ENCODE peak calls at places on chromosomes 4 and X, in four cellular contexts. P is upper lobe of right lung, D is breast epithelium, Z is SJSA1. K is an unnamed sample.

GRCh38 chrX:53188763-53189162 is 36.2 kb downstream of the KDM5C start:
- DNase-seq in P (no peak), D (no peak), Z (no peak), K (no peak)

GRCh38 chr4:88938138-88938537 is 118.8 kb downstream of the FAM13A start:
- DNase-seq in P (no peak), D (no peak), Z (no peak), K (no peak)

GRCh38 chr4:188819243-188819642 is 680.0 kb downstream of the TRIML1 start:
- DNase-seq in P (no peak), D (no peak), Z (no peak), K (no peak)

GRCh38 chr4:41590591-41590990 is 52.6 kb downstream of the LIMCH1 start:
- DNase-seq in P (no peak), D (no peak), Z (no peak), K (no peak)

GRCh38 chrX:20951016-20951795 is 423.0 kb upstream of the CNKSR2 start:
- DNase-seq in P (no peak), D (no peak), Z (no peak), K (no peak)

GRCh38 chrX:120419465-120419864 is 49.6 kb downstream of the LAMP2 start:
- DNase-seq in P (no peak), D (no peak), Z (no peak), K (no peak)

GRCh38 chr4:105155426-105155825 is 8.8 kb downstream of the TET2 start:
- DNase-seq in P (no peak), D (no peak), Z (no peak), K (no peak)

GRCh38 chrX:39688576-39689373 is 409.0 kb downstream of the BCOR start:
- DNase-seq in P (peak), D (no peak), Z (peak), K (peak)

GRCh38 chr4:151324449-151325319 is 721 bp downstream of the SH3D19 start:
- DNase-seq in P (peak), D (no peak), Z (peak), K (no peak)

GRCh38 chr4:108683479-108683878 is 33.1 kb downstream of the OSTC start:
- DNase-seq in P (no peak), D (no peak), Z (peak), K (no peak)

GRCh38 chrX:134186362-134187121 is 50.4 kb upstream of the CCDC160 start:
- DNase-seq in P (no peak), D (no peak), Z (no peak), K (no peak)

GRCh38 chr4:37732787-37733186 is 46.6 kb upstream of the RELL1 start:
- DNase-seq in P (no peak), D (no peak), Z (no peak), K (no peak)

GRCh38 chrX:49901068-49901467 is 21.3 kb upstream of the CLCN5 start:
- DNase-seq in P (no peak), D (no peak), Z (no peak), K (no peak)

GRCh38 chrX:40468033-40468979 is 112.5 kb upstream of the ATP6AP2 start:
- DNase-seq in P (peak), D (no peak), Z (peak), K (peak)

GRCh38 chrX:19514791-19515614 is at the start of gene MAP3K15:
- DNase-seq in P (peak), D (no peak), Z (no peak), K (no peak)

GRCh38 chr4:31370866-31371465 is 650.8 kb downstream of the PCDH7 start:
- DNase-seq in P (no peak), D (no peak), Z (peak), K (no peak)

GRCh38 chr4:107575243-107575642 is 144.8 kb downstream of the PAPSS1 start:
- DNase-seq in P (no peak), D (no peak), Z (no peak), K (no peak)

GRCh38 chr4:68368566-68369473 is 18.9 kb upstream of the YTHDC1 start:
- DNase-seq in P (no peak), D (no peak), Z (peak), K (no peak)

GRCh38 chrX:148555101-148555500 is 54.7 kb downstream of the AFF2 start:
- DNase-seq in P (no peak), D (no peak), Z (no peak), K (no peak)

GRCh38 chr4:93066746-93067145 is 761.8 kb upstream of the ATOH1 start:
- DNase-seq in P (no peak), D (no peak), Z (no peak), K (no peak)

GRCh38 chr4:70544279-70544870 is 26.0 kb downstream of the AMTN start:
- DNase-seq in P (no peak), D (no peak), Z (no peak), K (no peak)

GRCh38 chrX:11375614-11376119 is 82.5 kb downstream of the AMELX start:
- DNase-seq in P (no peak), D (no peak), Z (no peak), K (no peak)

GRCh38 chr4:112518675-112519074 is 2.7 kb upstream of the NEUROG2 start:
- DNase-seq in P (no peak), D (no peak), Z (no peak), K (no peak)

GRCh38 chrX:39002466-39002865 is 201.2 kb downstream of the MID1IP1 start:
- DNase-seq in P (no peak), D (no peak), Z (no peak), K (no peak)

GRCh38 chr4:121819216-121819980 is 4.3 kb downstream of the CCNA2 start:
- DNase-seq in P (no peak), D (no peak), Z (no peak), K (no peak)

GRCh38 chr4:121823505-121824170 is at the start of gene CCNA2:
- DNase-seq in P (peak), D (peak), Z (peak), K (peak)

GRCh38 chr4:121824171-121824527 is 466 bp upstream of the CCNA2 start:
- DNase-seq in P (no peak), D (no peak), Z (no peak), K (no peak)

GRCh38 chr4:121822796-121823504 is 733 bp downstream of the CCNA2 start:
- DNase-seq in P (no peak), D (no peak), Z (peak), K (no peak)

GRCh38 chr4:121822047-121822446 is 1.6 kb downstream of the CCNA2 start:
- DNase-seq in P (no peak), D (no peak), Z (no peak), K (no peak)
- H3K27ac ChIP-seq in P (no peak), D (no peak), Z (peak), K (no peak)

GRCh38 chrX:132353430-132353829 is 134.2 kb upstream of the RAP2C start:
- DNase-seq in P (no peak), D (no peak), Z (no peak), K (no peak)
- H3K27ac ChIP-seq in P (no peak), D (no peak), Z (no peak), K (no peak)

GRCh38 chr4:7394681-7395451 is 39.9 kb downstream of the PSAPL1 start:
- DNase-seq in P (peak), D (peak), Z (no peak), K (no peak)
- H3K27ac ChIP-seq in P (no peak), D (no peak), Z (no peak), K (no peak)

GRCh38 chr4:114561590-114561989 is 37.0 kb upstream of the UGT8 start:
- DNase-seq in P (no peak), D (no peak), Z (no peak), K (no peak)
- H3K27ac ChIP-seq in P (no peak), D (no peak), Z (no peak), K (no peak)

DNA sequence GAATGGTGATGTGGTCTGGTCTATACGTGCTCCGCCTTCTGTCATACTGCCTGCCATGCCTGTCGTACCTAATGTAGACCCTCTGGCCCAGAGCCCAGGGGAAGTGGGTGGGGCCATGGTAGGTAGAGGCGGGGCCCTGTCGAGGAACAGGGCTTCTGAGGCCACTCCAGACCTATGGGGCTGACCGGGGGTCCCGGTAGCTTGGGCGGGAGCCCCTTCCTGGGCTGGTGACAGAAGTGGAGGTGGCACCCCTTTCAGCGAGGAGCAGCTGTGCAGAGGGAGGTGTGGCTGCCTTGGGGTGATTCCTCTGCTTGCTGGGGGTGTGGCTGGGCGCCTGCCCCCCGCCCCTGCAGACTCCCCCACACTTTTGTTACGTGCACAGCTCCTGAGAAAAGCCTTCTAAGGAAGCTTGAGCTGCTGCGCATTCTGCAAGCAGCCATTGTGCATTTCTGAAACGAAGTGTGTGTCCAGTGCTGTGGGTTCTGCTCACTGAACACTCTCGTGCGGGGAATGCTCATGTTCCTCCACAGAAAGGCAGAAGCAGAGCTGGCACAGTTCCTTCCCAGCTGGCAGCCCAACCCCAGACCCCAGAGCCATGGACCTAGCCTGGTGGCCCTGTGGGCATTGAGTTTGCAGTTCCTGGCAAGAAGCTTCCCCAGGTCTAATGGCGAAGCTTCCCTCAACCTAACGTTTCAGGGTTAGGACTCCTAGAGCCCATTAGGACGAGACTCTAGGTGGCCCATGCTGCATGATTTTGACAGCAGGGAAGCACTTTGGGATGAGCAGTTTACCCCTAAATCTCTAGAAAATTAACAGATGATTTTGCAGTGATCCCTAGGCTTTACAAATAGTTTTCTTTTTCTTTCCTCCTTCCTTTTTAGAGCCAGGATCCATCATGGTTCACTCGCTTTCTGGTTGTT is 72.7 kb upstream of the HGFAC start:
- DNase-seq in P (no peak), D (no peak), Z (no peak), K (no peak)
- H3K27ac ChIP-seq in P (peak), D (no peak), Z (peak), K (no peak)

GRCh38 chr4:86283341-86283740 is 76.5 kb downstream of the MAPK10 start:
- DNase-seq in P (no peak), D (no peak), Z (no peak), K (no peak)

GRCh38 chr4:86274642-86275041 is 85.2 kb downstream of the MAPK10 start:
- DNase-seq in P (no peak), D (no peak), Z (no peak), K (no peak)

GRCh38 chr4:86280246-86280645 is 79.6 kb downstream of the MAPK10 start:
- DNase-seq in P (no peak), D (no peak), Z (no peak), K (no peak)

DNA sequence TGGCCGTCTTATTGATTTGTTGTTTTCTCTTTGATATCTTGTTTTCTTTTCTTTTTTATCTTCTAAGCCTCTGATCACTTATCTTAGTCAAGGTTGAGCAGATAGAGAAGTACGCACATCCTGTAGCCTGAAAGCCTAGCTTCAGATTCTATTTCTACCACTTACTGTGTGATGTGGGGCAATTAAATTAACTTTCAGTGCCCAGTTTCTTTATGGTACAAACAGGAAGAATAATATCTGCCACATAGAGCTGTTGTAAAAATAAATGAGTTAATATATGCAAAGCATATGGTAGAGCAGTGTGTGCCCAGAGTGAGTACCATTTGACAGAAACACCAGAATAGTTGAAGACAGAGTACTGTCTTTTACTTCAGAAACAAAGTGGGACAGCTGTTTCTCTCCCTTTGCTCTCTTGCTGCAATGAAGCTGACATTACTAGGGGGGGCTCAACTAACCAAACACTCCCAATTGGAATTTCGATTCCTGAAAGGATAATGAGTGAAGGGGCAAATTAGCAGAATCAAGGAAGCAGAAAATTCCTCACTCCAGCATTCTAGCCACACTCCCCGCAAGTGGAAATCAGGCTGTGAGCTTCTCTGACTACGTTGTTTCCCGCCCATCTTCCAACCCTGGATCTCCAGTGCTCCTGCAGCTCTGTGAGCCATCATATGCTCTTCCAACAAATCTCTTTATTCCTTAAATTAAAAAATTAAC is 80.4 kb downstream of the MAPK10 start:
- DNase-seq in P (no peak), D (no peak), Z (no peak), K (no peak)
- H3K27ac ChIP-seq in P (no peak), D (no peak), Z (no peak), K (no peak)

GRCh38 chrX:145003443-145003842 is 243.9 kb upstream of the SPANXN1 start:
- DNase-seq in P (no peak), D (no peak), Z (no peak), K (no peak)

DNA sequence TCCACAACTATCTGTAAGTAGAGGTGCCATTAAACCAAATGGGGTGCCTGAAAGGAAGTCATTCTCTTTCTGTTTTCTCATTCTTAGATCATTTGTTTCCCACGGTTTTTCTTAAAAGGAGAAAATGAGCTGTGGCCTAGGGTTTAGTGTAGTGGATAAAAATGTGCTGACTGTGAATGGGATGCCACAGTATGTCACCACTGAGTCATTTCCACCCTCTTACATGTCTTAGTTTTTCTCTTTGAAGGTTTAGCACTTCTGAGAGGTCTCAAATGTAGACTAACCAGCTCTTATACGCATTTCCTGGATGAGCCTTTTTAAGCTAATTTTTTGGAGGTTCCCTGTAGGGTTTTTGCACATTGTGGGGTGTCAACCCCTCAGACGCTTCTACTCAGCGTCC is 244.5 kb upstream of the SPANXN1 start:
- DNase-seq in P (no peak), D (no peak), Z (no peak), K (no peak)
- H3K27ac ChIP-seq in P (no peak), D (no peak), Z (no peak), K (no peak)

DNA sequence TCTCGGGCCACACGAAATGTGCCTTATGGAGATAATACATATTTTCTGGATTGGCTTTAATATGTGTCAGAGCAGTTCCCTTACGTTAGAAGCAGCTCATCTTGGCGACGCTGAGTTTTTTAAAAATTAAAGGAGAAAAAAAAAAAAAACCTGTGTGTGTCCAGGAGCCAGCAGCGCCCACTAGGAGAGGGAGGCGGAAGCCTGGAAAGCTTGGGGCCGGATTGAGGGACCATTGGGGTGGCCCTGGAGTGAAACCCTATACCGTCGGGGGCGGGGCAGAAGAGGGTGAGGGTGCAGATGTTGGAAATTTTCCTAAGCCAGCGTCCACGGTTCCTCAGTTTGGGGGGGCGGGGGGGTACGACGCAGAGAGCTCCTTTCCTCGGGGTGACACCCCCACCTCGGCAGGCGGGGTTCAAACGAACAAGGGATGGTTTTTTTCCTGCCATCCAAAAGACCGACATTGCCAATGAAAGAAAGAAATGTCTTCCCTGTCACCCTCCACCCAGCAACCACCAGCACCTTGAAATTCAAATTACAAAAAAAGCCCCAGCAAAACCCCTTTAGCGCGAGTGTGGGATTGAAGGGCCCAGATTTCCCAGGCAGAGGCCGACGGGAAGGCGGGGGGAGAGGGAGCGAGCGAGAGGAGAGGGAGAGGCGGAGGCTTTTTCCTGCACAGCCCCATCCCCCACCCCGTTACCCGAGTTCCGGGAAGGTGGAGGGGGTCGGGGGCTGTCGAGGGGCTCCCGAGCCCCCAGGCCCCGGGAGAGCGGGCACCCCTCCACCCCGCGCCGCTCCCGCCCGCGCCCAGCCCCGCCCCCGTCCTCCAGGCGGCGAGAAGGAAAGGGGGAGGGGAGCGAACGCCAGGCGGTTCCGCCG is 868 bp downstream of the SMARCA1 start:
- DNase-seq in P (peak), D (peak), Z (peak), K (peak)
- H3K27ac ChIP-seq in P (peak), D (peak), Z (no peak), K (peak)

K was measured in substantia nigra.